ENCODE peak calls at places on chromosome 1, in ten cellular contexts. B, Y, N, U, O, T, X, V, E and Z are unnamed samples.

GRCh38 chr1:46302091-46303037 is 1.1 kb downstream of the LRRC41 start:
- DNase-seq in B (no peak), Y (peak), N (peak), U (peak), O (no peak), T (peak), X (no peak), V (peak), E (peak), Z (peak)

GRCh38 chr1:160400646-160401486 is 502 bp downstream of the VANGL2 start:
- DNase-seq in B (no peak), Y (no peak), N (no peak), U (no peak), O (peak), T (no peak), X (peak), V (no peak), E (no peak), Z (no peak)

GRCh38 chr1:88140325-88140724 is 543.7 kb upstream of the PKN2 start:
- DNase-seq in B (no peak), Y (no peak), N (no peak), U (no peak), O (no peak), T (no peak), X (no peak), V (no peak), E (no peak), Z (no peak)

GRCh38 chr1:235567812-235568444 is 63.7 kb upstream of the B3GALNT2 start:
- DNase-seq in B (no peak), Y (no peak), N (no peak), U (no peak), O (no peak), T (no peak), X (no peak), V (no peak), E (no peak), Z (no peak)

GRCh38 chr1:64042331-64043100 is 160.9 kb upstream of the UBE2U start:
- DNase-seq in B (peak), Y (no peak), N (peak), U (no peak), O (peak), T (peak), X (no peak), V (no peak), E (no peak), Z (no peak)

GRCh38 chr1:201461193-201461657 is 7.8 kb downstream of the PHLDA3 start:
- DNase-seq in B (peak), Y (no peak), N (peak), U (no peak), O (no peak), T (peak), X (no peak), V (no peak), E (no peak), Z (peak)

GRCh38 chr1:232953176-232953524 is 2.7 kb downstream of the NTPCR start:
- DNase-seq in B (no peak), Y (no peak), N (no peak), U (no peak), O (no peak), T (no peak), X (no peak), V (no peak), E (no peak), Z (no peak)

GRCh38 chr1:1542766-1543705 is 2.6 kb upstream of the TMEM240 start:
- DNase-seq in B (no peak), Y (no peak), N (no peak), U (no peak), O (no peak), T (no peak), X (no peak), V (no peak), E (no peak), Z (no peak)

GRCh38 chr1:110375490-110375889 is 15.3 kb downstream of the SLC16A4 start:
- DNase-seq in B (no peak), Y (no peak), N (no peak), U (no peak), O (no peak), T (no peak), X (no peak), V (no peak), E (no peak), Z (no peak)

GRCh38 chr1:96979287-96979686 is 257.7 kb downstream of the PTBP2 start:
- DNase-seq in B (no peak), Y (no peak), N (peak), U (no peak), O (no peak), T (no peak), X (no peak), V (no peak), E (no peak), Z (no peak)

GRCh38 chr1:32273389-32274208 is 18.3 kb upstream of the HDAC1 start:
- DNase-seq in B (no peak), Y (peak), N (peak), U (no peak), O (no peak), T (no peak), X (no peak), V (no peak), E (no peak), Z (no peak)

GRCh38 chr1:54279457-54279856 is 79.5 kb downstream of the MRPL37 start:
- DNase-seq in B (no peak), Y (no peak), N (no peak), U (no peak), O (no peak), T (no peak), X (no peak), V (no peak), E (no peak), Z (no peak)

GRCh38 chr1:173255214-173255813 is 48.2 kb upstream of the TNFSF4 start:
- DNase-seq in B (no peak), Y (no peak), N (peak), U (no peak), O (peak), T (peak), X (no peak), V (no peak), E (no peak), Z (peak)

GRCh38 chr1:42923367-42924248 is 35.1 kb downstream of the SLC2A1 start:
- DNase-seq in B (no peak), Y (no peak), N (no peak), U (no peak), O (no peak), T (peak), X (no peak), V (peak), E (no peak), Z (no peak)

GRCh38 chr1:184190626-184191025 is 139.1 kb downstream of the TSEN15 start:
- DNase-seq in B (no peak), Y (no peak), N (no peak), U (no peak), O (no peak), T (no peak), X (no peak), V (no peak), E (no peak), Z (no peak)

GRCh38 chr1:202045699-202046098 is 35.3 kb downstream of the ELF3 start:
- DNase-seq in B (no peak), Y (no peak), N (no peak), U (no peak), O (no peak), T (no peak), X (no peak), V (no peak), E (no peak), Z (no peak)

GRCh38 chr1:18373882-18374493 is 106.7 kb upstream of the KLHDC7A start:
- DNase-seq in B (no peak), Y (no peak), N (no peak), U (no peak), O (peak), T (no peak), X (no peak), V (peak), E (no peak), Z (no peak)